ENCODE peak calls at places on chromosomes 1 and 21, in eight cellular contexts. One of them, this sample, is unnamed.
A peak's percentile ranks its signal among the peaks of the same experiment; 100 is the strongest.

GRCh38 chr1:172837816-172838680 is 179.1 kb downstream of the FASLG start:
- DNase-seq in bronchial epithelial cell: peak; percentile 96
- DNase-seq in prostate gland: no peak
- DNase-seq in heart right ventricle: no peak
- DNase-seq in PC-9: peak; percentile 67
- DNase-seq in fibroblast of the aortic adventitia: peak; percentile 61
- DNase-seq in RWPE1: peak; percentile 87
- DNase-seq in OCI-LY7: no peak
- DNase-seq in this sample: peak; percentile 9

GRCh38 chr1:152959801-152960451 is 10.5 kb upstream of the SPRR4 start:
- DNase-seq in RWPE1: no peak
- DNase-seq in PC-9: no peak
- DNase-seq in heart right ventricle: no peak
- DNase-seq in fibroblast of the aortic adventitia: no peak
- DNase-seq in prostate gland: no peak
- DNase-seq in bronchial epithelial cell: peak; percentile 51
- DNase-seq in OCI-LY7: no peak
- DNase-seq in this sample: no peak

GRCh38 chr1:33709780-33710713 is 153.8 kb upstream of the HMGB4 start:
- DNase-seq in PC-9: no peak
- DNase-seq in heart right ventricle: no peak
- DNase-seq in OCI-LY7: no peak
- DNase-seq in prostate gland: no peak
- DNase-seq in bronchial epithelial cell: peak; percentile 17
- DNase-seq in RWPE1: no peak
- DNase-seq in fibroblast of the aortic adventitia: peak; percentile 61
- DNase-seq in this sample: no peak

GRCh38 chr1:227215863-227216510 is 102.3 kb downstream of the CDC42BPA start:
- DNase-seq in prostate gland: no peak
- DNase-seq in RWPE1: no peak
- DNase-seq in fibroblast of the aortic adventitia: no peak
- DNase-seq in heart right ventricle: no peak
- DNase-seq in bronchial epithelial cell: no peak
- DNase-seq in OCI-LY7: no peak
- DNase-seq in PC-9: no peak
- DNase-seq in this sample: no peak

GRCh38 chr21:18499761-18500376 is 96.3 kb upstream of the TMPRSS15 start:
- DNase-seq in PC-9: no peak
- DNase-seq in prostate gland: no peak
- DNase-seq in fibroblast of the aortic adventitia: peak; percentile 52
- DNase-seq in bronchial epithelial cell: peak; percentile 21
- DNase-seq in heart right ventricle: peak; percentile 6
- DNase-seq in OCI-LY7: peak; percentile 67
- DNase-seq in RWPE1: no peak
- DNase-seq in this sample: no peak

GRCh38 chr1:55067022-55067781 is 27.9 kb downstream of the PCSK9 start:
- DNase-seq in fibroblast of the aortic adventitia: no peak
- DNase-seq in heart right ventricle: peak; percentile 76
- DNase-seq in prostate gland: peak; percentile 28
- DNase-seq in PC-9: no peak
- DNase-seq in bronchial epithelial cell: no peak
- DNase-seq in OCI-LY7: no peak
- DNase-seq in RWPE1: no peak
- DNase-seq in this sample: no peak

GRCh38 chr1:32199043-32199716 is 1.2 kb upstream of the CCDC28B start:
- DNase-seq in heart right ventricle: no peak
- DNase-seq in RWPE1: no peak
- DNase-seq in OCI-LY7: no peak
- DNase-seq in prostate gland: no peak
- DNase-seq in PC-9: no peak
- DNase-seq in bronchial epithelial cell: no peak
- DNase-seq in fibroblast of the aortic adventitia: no peak
- DNase-seq in this sample: no peak

GRCh38 chr1:95117207-95118018 is at the start of gene TLCD4:
- DNase-seq in PC-9: peak; percentile 62
- DNase-seq in fibroblast of the aortic adventitia: peak; percentile 7
- DNase-seq in heart right ventricle: peak; percentile 39
- DNase-seq in RWPE1: peak; percentile 51
- DNase-seq in OCI-LY7: no peak
- DNase-seq in bronchial epithelial cell: no peak
- DNase-seq in prostate gland: peak; percentile 33
- DNase-seq in this sample: peak; percentile 60

GRCh38 chr1:34460193-34460592 is 283.5 kb downstream of the C1orf94 start:
- DNase-seq in RWPE1: peak; percentile 26
- DNase-seq in bronchial epithelial cell: peak; percentile 15
- DNase-seq in fibroblast of the aortic adventitia: peak; percentile 17
- DNase-seq in PC-9: no peak
- DNase-seq in heart right ventricle: no peak
- DNase-seq in prostate gland: no peak
- DNase-seq in OCI-LY7: peak; percentile 46
- DNase-seq in this sample: peak; percentile 67

GRCh38 chr21:44043613-44044012 is 31.5 kb downstream of the TRAPPC10 start:
- DNase-seq in RWPE1: no peak
- DNase-seq in bronchial epithelial cell: no peak
- DNase-seq in OCI-LY7: peak; percentile 10
- DNase-seq in fibroblast of the aortic adventitia: no peak
- DNase-seq in PC-9: no peak
- DNase-seq in heart right ventricle: no peak
- DNase-seq in prostate gland: no peak
- DNase-seq in this sample: no peak

GRCh38 chr1:82565546-82565945 is 764.8 kb downstream of the ADGRL2 start:
- DNase-seq in fibroblast of the aortic adventitia: peak; percentile 88
- DNase-seq in prostate gland: no peak
- DNase-seq in heart right ventricle: no peak
- DNase-seq in PC-9: no peak
- DNase-seq in RWPE1: peak; percentile 41
- DNase-seq in OCI-LY7: no peak
- DNase-seq in bronchial epithelial cell: peak; percentile 86
- DNase-seq in this sample: no peak

GRCh38 chr1:29193879-29194455 is 12.3 kb upstream of the SRSF4 start:
- DNase-seq in heart right ventricle: no peak
- DNase-seq in bronchial epithelial cell: no peak
- DNase-seq in PC-9: no peak
- DNase-seq in fibroblast of the aortic adventitia: no peak
- DNase-seq in OCI-LY7: no peak
- DNase-seq in RWPE1: no peak
- DNase-seq in prostate gland: no peak
- DNase-seq in this sample: no peak

GRCh38 chr1:31696246-31696645 is 7.6 kb downstream of the COL16A1 start:
- DNase-seq in prostate gland: peak; percentile 59
- DNase-seq in PC-9: no peak
- DNase-seq in heart right ventricle: no peak
- DNase-seq in OCI-LY7: no peak
- DNase-seq in bronchial epithelial cell: no peak
- DNase-seq in RWPE1: no peak
- DNase-seq in fibroblast of the aortic adventitia: no peak
- DNase-seq in this sample: no peak

GRCh38 chr1:25810341-25811299 is 9.1 kb upstream of the MTFR1L start:
- DNase-seq in RWPE1: peak; percentile 60
- DNase-seq in fibroblast of the aortic adventitia: peak; percentile 51
- DNase-seq in prostate gland: peak; percentile 67
- DNase-seq in heart right ventricle: peak; percentile 58
- DNase-seq in bronchial epithelial cell: peak; percentile 28
- DNase-seq in OCI-LY7: peak; percentile 76
- DNase-seq in PC-9: no peak
- DNase-seq in this sample: peak; percentile 85

GRCh38 chr1:225763815-225764548 is 13.6 kb upstream of the SRP9 start:
- DNase-seq in fibroblast of the aortic adventitia: peak; percentile 92
- DNase-seq in RWPE1: no peak
- DNase-seq in bronchial epithelial cell: no peak
- DNase-seq in heart right ventricle: peak; percentile 38
- DNase-seq in PC-9: no peak
- DNase-seq in prostate gland: no peak
- DNase-seq in OCI-LY7: no peak
- DNase-seq in this sample: no peak

GRCh38 chr1:1144122-1144842 is 28.4 kb upstream of the C1orf159 start:
- DNase-seq in heart right ventricle: no peak
- DNase-seq in PC-9: no peak
- DNase-seq in RWPE1: no peak
- DNase-seq in bronchial epithelial cell: peak; percentile 43
- DNase-seq in prostate gland: peak; percentile 45
- DNase-seq in OCI-LY7: peak; percentile 85
- DNase-seq in fibroblast of the aortic adventitia: no peak
- DNase-seq in this sample: peak; percentile 70

GRCh38 chr1:160580208-160580812 is 1.0 kb upstream of the CD84 start:
- DNase-seq in PC-9: no peak
- DNase-seq in bronchial epithelial cell: no peak
- DNase-seq in heart right ventricle: no peak
- DNase-seq in RWPE1: no peak
- DNase-seq in fibroblast of the aortic adventitia: no peak
- DNase-seq in prostate gland: no peak
- DNase-seq in OCI-LY7: peak; percentile 52
- DNase-seq in this sample: no peak

GRCh38 chr1:246147471-246148461 is 359.3 kb downstream of the SMYD3 start:
- DNase-seq in OCI-LY7: no peak
- DNase-seq in bronchial epithelial cell: no peak
- DNase-seq in prostate gland: no peak
- DNase-seq in heart right ventricle: no peak
- DNase-seq in RWPE1: no peak
- DNase-seq in fibroblast of the aortic adventitia: no peak
- DNase-seq in PC-9: no peak
- DNase-seq in this sample: no peak

GRCh38 chr21:43958364-43959158 is 53.5 kb upstream of the TRAPPC10 start:
- DNase-seq in prostate gland: no peak
- DNase-seq in fibroblast of the aortic adventitia: no peak
- DNase-seq in heart right ventricle: no peak
- DNase-seq in OCI-LY7: no peak
- DNase-seq in RWPE1: no peak
- DNase-seq in bronchial epithelial cell: no peak
- DNase-seq in PC-9: no peak
- DNase-seq in this sample: no peak

GRCh38 chr1:46489169-46489637 is 433 bp upstream of the DMBX1 start:
- DNase-seq in OCI-LY7: no peak
- DNase-seq in heart right ventricle: no peak
- DNase-seq in PC-9: no peak
- DNase-seq in fibroblast of the aortic adventitia: no peak
- DNase-seq in prostate gland: no peak
- DNase-seq in bronchial epithelial cell: no peak
- DNase-seq in RWPE1: no peak
- DNase-seq in this sample: no peak

GRCh38 chr21:46621457-46622182 is 13.9 kb upstream of the PRMT2 start:
- DNase-seq in RWPE1: no peak
- DNase-seq in fibroblast of the aortic adventitia: no peak
- DNase-seq in OCI-LY7: no peak
- DNase-seq in prostate gland: no peak
- DNase-seq in heart right ventricle: no peak
- DNase-seq in PC-9: no peak
- DNase-seq in bronchial epithelial cell: no peak
- DNase-seq in this sample: no peak

GRCh38 chr1:7198664-7199063 is 413.4 kb downstream of the CAMTA1 start:
- DNase-seq in bronchial epithelial cell: no peak
- DNase-seq in heart right ventricle: no peak
- DNase-seq in RWPE1: no peak
- DNase-seq in PC-9: no peak
- DNase-seq in OCI-LY7: no peak
- DNase-seq in prostate gland: no peak
- DNase-seq in fibroblast of the aortic adventitia: no peak
- DNase-seq in this sample: no peak

GRCh38 chr1:7199077-7199779 is 414.0 kb downstream of the CAMTA1 start:
- DNase-seq in RWPE1: no peak
- DNase-seq in prostate gland: no peak
- DNase-seq in OCI-LY7: no peak
- DNase-seq in heart right ventricle: no peak
- DNase-seq in PC-9: no peak
- DNase-seq in bronchial epithelial cell: no peak
- DNase-seq in fibroblast of the aortic adventitia: no peak
- DNase-seq in this sample: no peak
- TF ChIP-seq CTCF in RWPE1: no peak
- TF ChIP-seq CTCF in prostate gland: no peak
- TF ChIP-seq CTCF in OCI-LY7: no peak
- TF ChIP-seq CTCF in heart right ventricle: no peak
- TF ChIP-seq CTCF in PC-9: no peak
- TF ChIP-seq CTCF in bronchial epithelial cell: no peak
- TF ChIP-seq CTCF in fibroblast of the aortic adventitia: no peak
- TF ChIP-seq CTCF in this sample: no peak

DNA sequence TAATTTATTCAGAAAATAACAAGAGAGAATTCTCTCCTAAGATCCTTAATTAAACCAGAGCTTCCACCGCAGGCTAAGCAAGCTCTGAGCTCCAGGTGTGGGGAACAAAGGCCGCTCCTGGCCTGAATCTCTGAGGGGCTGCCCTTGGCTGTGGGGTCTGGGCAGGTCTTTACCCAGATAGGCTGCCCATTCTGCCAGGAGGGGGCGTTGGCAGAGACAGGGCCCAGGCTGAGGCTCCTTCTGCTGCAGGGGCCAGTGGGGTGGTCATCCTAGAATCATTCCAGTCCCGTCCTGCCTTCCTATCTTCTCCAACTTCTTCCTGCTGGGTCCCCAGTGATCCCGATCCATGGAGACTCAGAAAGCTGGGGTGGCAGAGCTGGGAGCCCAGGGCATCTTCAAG is 82.9 kb upstream of the POU3F1 start:
- DNase-seq in fibroblast of the aortic adventitia: no peak
- DNase-seq in RWPE1: no peak
- DNase-seq in OCI-LY7: no peak
- DNase-seq in prostate gland: no peak
- DNase-seq in heart right ventricle: no peak
- DNase-seq in PC-9: no peak
- DNase-seq in bronchial epithelial cell: no peak
- DNase-seq in this sample: no peak
- TF ChIP-seq CTCF in fibroblast of the aortic adventitia: no peak
- TF ChIP-seq CTCF in RWPE1: no peak
- TF ChIP-seq CTCF in OCI-LY7: peak; percentile 45
- TF ChIP-seq CTCF in prostate gland: no peak
- TF ChIP-seq CTCF in heart right ventricle: no peak
- TF ChIP-seq CTCF in PC-9: no peak
- TF ChIP-seq CTCF in bronchial epithelial cell: peak; percentile 17
- TF ChIP-seq CTCF in this sample: no peak

GRCh38 chr1:201443747-201444146 is 22.2 kb upstream of the TNNI1 start:
- DNase-seq in bronchial epithelial cell: no peak
- DNase-seq in fibroblast of the aortic adventitia: no peak
- DNase-seq in heart right ventricle: no peak
- DNase-seq in PC-9: no peak
- DNase-seq in prostate gland: no peak
- DNase-seq in RWPE1: no peak
- DNase-seq in OCI-LY7: no peak
- DNase-seq in this sample: no peak
- TF ChIP-seq CTCF in bronchial epithelial cell: no peak
- TF ChIP-seq CTCF in fibroblast of the aortic adventitia: no peak
- TF ChIP-seq CTCF in heart right ventricle: no peak
- TF ChIP-seq CTCF in PC-9: no peak
- TF ChIP-seq CTCF in prostate gland: no peak
- TF ChIP-seq CTCF in RWPE1: no peak
- TF ChIP-seq CTCF in OCI-LY7: no peak
- TF ChIP-seq CTCF in this sample: no peak

DNA sequence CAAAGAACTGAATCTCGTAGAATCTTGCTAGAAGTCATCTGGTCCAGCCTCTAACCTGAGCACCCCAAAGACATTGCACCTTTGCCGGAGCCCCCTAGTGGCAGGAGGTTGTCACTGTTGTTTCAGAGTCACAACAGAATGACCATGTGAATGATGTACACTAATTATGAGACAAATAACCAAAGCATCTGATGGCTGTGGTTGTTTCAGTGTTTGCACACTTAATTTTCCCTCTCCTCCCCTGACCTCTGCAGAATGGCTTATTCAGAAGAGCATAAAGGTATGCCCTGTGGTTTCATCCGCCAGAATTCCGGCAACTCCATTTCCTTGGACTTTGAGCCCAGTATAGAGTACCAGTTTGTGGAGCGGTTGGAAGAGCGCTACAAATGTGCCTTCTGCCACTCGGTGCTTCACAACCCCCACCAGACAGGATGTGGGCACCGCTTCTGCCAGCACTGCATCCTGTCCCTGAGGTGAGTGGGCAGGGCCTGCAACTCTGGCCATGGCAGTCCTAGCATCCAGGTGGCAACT is 26.4 kb downstream of the TRAF5 start:
- DNase-seq in bronchial epithelial cell: peak; percentile 32
- DNase-seq in OCI-LY7: peak; percentile 72
- DNase-seq in fibroblast of the aortic adventitia: no peak
- DNase-seq in heart right ventricle: no peak
- DNase-seq in prostate gland: peak; percentile 34
- DNase-seq in RWPE1: peak; percentile 26
- DNase-seq in PC-9: no peak
- DNase-seq in this sample: peak; percentile 69
- TF ChIP-seq CTCF in bronchial epithelial cell: peak; percentile 78
- TF ChIP-seq CTCF in OCI-LY7: peak; percentile 93
- TF ChIP-seq CTCF in fibroblast of the aortic adventitia: peak; percentile 62
- TF ChIP-seq CTCF in heart right ventricle: peak; percentile 57
- TF ChIP-seq CTCF in prostate gland: peak; percentile 63
- TF ChIP-seq CTCF in RWPE1: peak; percentile 59
- TF ChIP-seq CTCF in PC-9: peak; percentile 87
- TF ChIP-seq CTCF in this sample: peak; percentile 76